ENCODE peak calls at places on chromosomes 1 and 21, in eight cellular contexts. H is mammary epithelial cell, W is uterus, O is adrenal gland, S is suprapubic skin, K is spleen, D is tibial artery, J is Peyer's patch. X is an unnamed sample.

GRCh38 chr1:156291226-156292061 is 4.0 kb downstream of the GLMP start:
- DNase-seq in H (no peak), W (peak; percentile 89), O (peak; percentile 93), S (peak; percentile 95), K (peak; percentile 92), D (peak; percentile 95), J (peak; percentile 65), X (peak; percentile 95)

GRCh38 chr1:202662081-202662480 is 48.2 kb downstream of the SYT2 start:
- DNase-seq in H (no peak), W (no peak), O (no peak), S (no peak), K (no peak), D (no peak), J (no peak), X (no peak)

GRCh38 chr1:235500971-235501540 is 3.2 kb downstream of the B3GALNT2 start:
- DNase-seq in H (peak; percentile 56), W (no peak), O (no peak), S (no peak), K (no peak), D (no peak), J (no peak), X (no peak)

GRCh38 chr1:212638419-212639151 is 30.0 kb downstream of the ATF3 start:
- DNase-seq in H (no peak), W (no peak), O (no peak), S (peak; percentile 29), K (no peak), D (no peak), J (no peak), X (no peak)

GRCh38 chr1:157878059-157878458 is 36.5 kb upstream of the CD5L start:
- DNase-seq in H (peak; percentile 35), W (no peak), O (no peak), S (no peak), K (no peak), D (no peak), J (no peak), X (no peak)

GRCh38 chr1:23804183-23804582 is 3.6 kb upstream of the GALE start:
- DNase-seq in H (no peak), W (no peak), O (no peak), S (no peak), K (peak; percentile 70), D (no peak), J (no peak), X (no peak)

GRCh38 chr1:152029144-152029936 is 7.5 kb downstream of the S100A11 start:
- DNase-seq in H (peak; percentile 77), W (no peak), O (no peak), S (no peak), K (no peak), D (no peak), J (no peak), X (no peak)

GRCh38 chr1:203325004-203325417 is 19.7 kb downstream of the BTG2 start:
- DNase-seq in H (no peak), W (no peak), O (no peak), S (no peak), K (peak; percentile 89), D (no peak), J (peak; percentile 90), X (no peak)

GRCh38 chr21:33402011-33402979 is 918 bp upstream of the IFNGR2 start:
- DNase-seq in H (peak; percentile 82), W (peak; percentile 73), O (peak; percentile 59), S (peak; percentile 87), K (peak; percentile 90), D (peak; percentile 75), J (peak; percentile 50), X (peak; percentile 84)

GRCh38 chr1:170385750-170386149 is 146.2 kb upstream of the GORAB start:
- DNase-seq in H (no peak), W (no peak), O (no peak), S (no peak), K (no peak), D (no peak), J (no peak), X (no peak)

GRCh38 chr1:218376722-218377121 is 31.6 kb downstream of the TGFB2 start:
- DNase-seq in H (no peak), W (no peak), O (no peak), S (no peak), K (no peak), D (no peak), J (no peak), X (no peak)

DNA sequence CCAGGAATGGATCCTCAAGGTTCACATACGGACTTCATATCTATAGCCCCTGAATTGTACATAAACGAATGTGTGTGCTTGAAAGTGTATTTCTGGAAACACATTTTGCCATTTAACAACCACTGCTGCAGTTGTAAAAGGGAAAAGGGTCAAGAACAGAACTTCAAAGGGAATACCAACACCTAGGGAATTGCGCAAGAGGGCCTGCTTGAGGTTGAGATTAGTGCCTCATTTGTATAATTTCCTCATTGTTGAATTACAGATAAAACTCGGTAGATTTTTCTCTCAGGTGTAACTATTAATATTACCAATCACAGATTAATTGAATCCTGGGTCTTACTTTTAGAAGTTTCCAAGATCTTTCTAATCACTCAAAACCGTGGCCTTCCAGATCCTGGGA is 6.1 kb downstream of the NCF2 start:
- DNase-seq in H (no peak), W (no peak), O (no peak), S (no peak), K (no peak), D (no peak), J (no peak), X (no peak)
- H3K4me1 ChIP-seq in H (no peaks in the 10 kb centered on the region), W (no peaks in the 10 kb centered on the region), O (no peaks in the 10 kb centered on the region), S (no peaks in the 10 kb centered on the region), K (peaks cover 88% of the 10 kb centered on the region), D (no peaks in the 10 kb centered on the region), J (peaks cover 10% of the 10 kb centered on the region), X (no peaks in the 10 kb centered on the region)

GRCh38 chr1:19080715-19081114 is 124.2 kb upstream of the IFFO2 start:
- DNase-seq in H (no peak), W (no peak), O (no peak), S (no peak), K (no peak), D (no peak), J (no peak), X (no peak)
- H3K4me3 ChIP-seq in H (no peak overlapping the region), W (no peak overlapping the region), O (no peak overlapping the region), S (peak overlapping the region; percentile 43), K (peak overlapping the region; percentile 19), D (no peak overlapping the region), J (no peak overlapping the region), X (no peak overlapping the region)

GRCh38 chr1:221888218-221888617 is 146.3 kb upstream of the DUSP10 start:
- DNase-seq in H (no peak), W (no peak), O (no peak), S (no peak), K (no peak), D (no peak), J (no peak), X (no peak)

GRCh38 chr1:221886311-221887090 is 144.6 kb upstream of the DUSP10 start:
- DNase-seq in H (peak; percentile 88), W (no peak), O (no peak), S (no peak), K (no peak), D (no peak), J (no peak), X (no peak)

GRCh38 chr1:221887758-221888157 is 145.9 kb upstream of the DUSP10 start:
- DNase-seq in H (no peak), W (no peak), O (no peak), S (no peak), K (no peak), D (no peak), J (no peak), X (no peak)

GRCh38 chr1:221888801-221889200 is 146.9 kb upstream of the DUSP10 start:
- DNase-seq in H (no peak), W (no peak), O (no peak), S (no peak), K (no peak), D (no peak), J (no peak), X (no peak)

DNA sequence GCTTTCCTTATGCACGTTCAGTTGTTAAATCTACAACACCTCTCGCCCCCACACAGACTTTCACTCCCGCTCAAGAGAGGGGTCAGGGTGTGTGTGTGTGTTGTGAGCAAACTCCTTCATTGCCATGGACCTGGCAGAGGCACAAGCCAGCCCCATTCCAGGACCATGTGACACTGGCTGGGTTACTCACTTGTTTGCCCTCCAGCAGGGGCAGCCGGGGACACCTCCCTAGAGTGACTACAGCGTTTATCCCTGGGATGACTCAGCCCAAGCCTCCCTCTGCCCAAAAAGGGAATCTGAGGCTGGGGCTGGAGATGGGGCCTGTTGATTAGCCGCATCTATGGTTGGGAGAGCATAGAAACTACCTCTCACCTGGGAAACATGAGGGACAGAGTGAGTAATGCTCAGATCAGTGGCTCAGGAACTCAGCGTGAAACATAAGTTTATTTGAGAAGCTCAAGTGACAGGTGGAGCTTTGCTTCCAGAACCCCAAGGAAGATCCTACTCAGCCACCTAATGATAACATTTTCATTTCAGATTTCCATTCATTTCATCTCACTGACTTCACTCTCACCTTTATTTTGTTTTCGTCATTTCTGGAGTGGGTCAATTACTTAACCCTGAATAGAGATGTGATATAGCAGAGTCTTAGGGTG is 145.3 kb upstream of the DUSP10 start:
- DNase-seq in H (peak; percentile 100), W (peak; percentile 20), O (peak; percentile 90), S (peak; percentile 88), K (no peak), D (peak; percentile 74), J (no peak), X (peak; percentile 82)
- TF ChIP-seq CTCF in H (no peak), W (no peak), O (no peak), S (no peak), K (no peak), D (no peak), J (no peak), X (no peak)

GRCh38 chr1:42324398-42325013 is 10.5 kb downstream of the FOXJ3 start:
- DNase-seq in H (no peak), W (no peak), O (no peak), S (no peak), K (no peak), D (no peak), J (no peak), X (no peak)
- H3K4me1 ChIP-seq in H (peaks cover 19% of the 10 kb centered on the region), W (peaks cover 5% of the 10 kb centered on the region), O (peaks cover 28% of the 10 kb centered on the region), S (peaks cover 52% of the 10 kb centered on the region), K (peaks cover 81% of the 10 kb centered on the region), D (no peaks in the 10 kb centered on the region), J (no peaks in the 10 kb centered on the region), X (no peaks in the 10 kb centered on the region)

GRCh38 chr1:99731384-99731783 is 35.1 kb downstream of the FRRS1 start:
- DNase-seq in H (no peak), W (no peak), O (no peak), S (no peak), K (no peak), D (no peak), J (no peak), X (no peak)
- H3K4me3 ChIP-seq in H (no peak overlapping the region), W (no peak overlapping the region), O (no peak overlapping the region), S (no peak overlapping the region), K (no peak overlapping the region), D (no peak overlapping the region), J (no peak overlapping the region), X (no peak overlapping the region)